ENCODE peak calls at places on chromosome 2, in ten cellular contexts. N is A549, O is left lung, M is esophagus muscularis mucosa, I is AG10803, S is fibroblast of lung, U is lung, Q is RWPE1, R is MCF 10A, G is mesothelial cell of epicardium. H is an unnamed sample.

GRCh38 chr2:45669109-45669508 is 17.6 kb downstream of the PRKCE start:
- DNase-seq in I (no peak), N (no peak), M (no peak), S (no peak), G (no peak), Q (no peak), U (no peak), O (no peak), R (no peak), H (no peak)

GRCh38 chr2:48339451-48339850 is 190.5 kb upstream of the STON1 start:
- DNase-seq in Q (no peak), G (no peak), O (no peak), S (no peak), R (no peak), N (no peak), U (no peak), I (peak; percentile 13), M (no peak), H (no peak)

GRCh38 chr2:204024906-204025475 is 88.4 kb downstream of the ICOS start:
- DNase-seq in M (no peak), G (no peak), R (no peak), S (no peak), N (no peak), Q (no peak), O (no peak), U (no peak), I (no peak), H (no peak)

GRCh38 chr2:240739797-240740196 is 48.1 kb downstream of the AQP12A start:
- DNase-seq in R (no peak), N (no peak), Q (peak; percentile 56), I (no peak), G (no peak), S (no peak), O (no peak), M (no peak), U (no peak), H (peak; percentile 61)

GRCh38 chr2:63049291-63050185 is 1.1 kb upstream of the OTX1 start:
- DNase-seq in S (no peak), Q (no peak), M (no peak), R (no peak), U (no peak), I (no peak), N (peak; percentile 64), G (no peak), O (no peak), H (no peak)

GRCh38 chr2:46451131-46451711 is 28.1 kb upstream of the TMEM247 start:
- DNase-seq in G (no peak), U (no peak), S (peak; percentile 75), Q (no peak), R (peak; percentile 65), O (no peak), N (no peak), I (peak; percentile 61), M (peak; percentile 89), H (no peak)

GRCh38 chr2:227103583-227103982 is 60.4 kb downstream of the COL4A4 start:
- DNase-seq in M (no peak), U (no peak), Q (no peak), N (no peak), I (no peak), R (no peak), O (no peak), G (no peak), S (no peak), H (no peak)

GRCh38 chr2:118177932-118178331 is 89.7 kb downstream of the INSIG2 start:
- DNase-seq in S (no peak), G (no peak), O (no peak), R (no peak), M (peak; percentile 72), N (no peak), U (no peak), I (no peak), Q (no peak), H (no peak)

GRCh38 chr2:97644023-97644717 is 1.7 kb upstream of the COX5B start:
- DNase-seq in Q (no peak), M (peak; percentile 79), O (no peak), N (no peak), U (no peak), R (no peak), I (no peak), S (no peak), G (no peak), H (no peak)

GRCh38 chr2:85063981-85064599 is 69.1 kb upstream of the TCF7L1 start:
- DNase-seq in U (no peak), M (no peak), I (peak; percentile 44), O (no peak), R (no peak), G (no peak), Q (no peak), N (no peak), S (no peak), H (no peak)

GRCh38 chr2:112465373-112465772 is 16.6 kb upstream of the TTL start:
- DNase-seq in O (no peak), Q (no peak), I (peak; percentile 32), R (peak; percentile 17), S (peak; percentile 18), U (no peak), M (no peak), N (peak; percentile 19), G (no peak), H (no peak)
- TF ChIP-seq CTCF in O (no peak), Q (no peak), I (peak; percentile 43), R (no peak), S (peak; percentile 35), U (no peak), M (no peak), N (no peak), G (no peak), H (no peak)

GRCh38 chr2:88549616-88550292 is 77.5 kb downstream of the EIF2AK3 start:
- DNase-seq in N (no peak), O (no peak), M (no peak), S (no peak), G (no peak), Q (no peak), U (no peak), I (no peak), R (no peak), H (no peak)

GRCh38 chr2:88556026-88556425 is 71.2 kb downstream of the EIF2AK3 start:
- DNase-seq in M (no peak), I (no peak), Q (no peak), N (no peak), G (no peak), S (no peak), O (no peak), U (no peak), R (no peak), H (no peak)

GRCh38 chr2:88557290-88557689 is 70.0 kb downstream of the EIF2AK3 start:
- DNase-seq in U (no peak), I (no peak), N (no peak), O (no peak), G (no peak), M (no peak), R (no peak), Q (no peak), S (no peak), H (no peak)

DNA sequence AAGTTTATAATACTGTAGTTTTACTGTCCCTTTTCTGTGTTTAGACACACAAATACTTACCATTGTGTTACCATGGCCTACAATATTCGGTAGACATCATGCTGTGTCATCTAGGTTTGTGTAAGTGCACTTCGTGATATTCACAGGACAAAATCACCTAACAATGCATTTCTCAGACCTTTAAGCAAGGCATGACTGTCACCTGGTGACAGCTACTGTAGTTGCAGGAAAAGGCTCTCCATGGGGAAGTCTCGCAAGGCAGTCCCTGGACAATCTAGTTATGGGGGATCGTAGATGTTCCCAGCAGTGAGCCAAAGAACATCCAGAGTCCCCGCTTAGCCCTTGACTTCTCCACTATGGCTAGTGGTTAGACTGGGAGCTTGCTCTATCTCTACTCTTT is 73.1 kb downstream of the EIF2AK3 start:
- DNase-seq in R (peak; percentile 27), G (no peak), S (no peak), N (peak; percentile 25), U (no peak), M (no peak), O (no peak), I (no peak), Q (no peak), H (no peak)
- TF ChIP-seq CTCF in R (peak; percentile 38), G (no peak), S (no peak), N (no peak), U (no peak), M (no peak), O (no peak), I (no peak), Q (no peak), H (no peak)

GRCh38 chr2:180980185-180980942 is at the start of gene UBE2E3:
- DNase-seq in U (peak; percentile 75), O (peak; percentile 94), Q (peak; percentile 64), N (peak; percentile 77), M (peak; percentile 94), I (peak; percentile 76), S (peak; percentile 84), R (peak; percentile 78), G (peak; percentile 73), H (peak; percentile 86)

GRCh38 chr2:180979086-180979934 is 1.1 kb upstream of the UBE2E3 start:
- DNase-seq in Q (no peak), N (no peak), S (peak; percentile 53), G (no peak), M (no peak), O (no peak), R (peak; percentile 26), I (peak; percentile 80), U (no peak), H (peak; percentile 28)

GRCh38 chr2:180983468-180984388 is 3.3 kb downstream of the UBE2E3 start:
- DNase-seq in Q (peak; percentile 24), S (peak; percentile 82), I (peak; percentile 54), U (no peak), N (peak; percentile 60), R (peak; percentile 62), O (no peak), G (no peak), M (no peak), H (peak; percentile 48)

GRCh38 chr2:180980943-180981898 is 816 bp downstream of the UBE2E3 start:
- DNase-seq in Q (no peak), I (peak; percentile 38), S (peak; percentile 56), M (no peak), G (peak; percentile 25), N (peak; percentile 18), U (no peak), O (peak; percentile 85), R (peak; percentile 47), H (peak; percentile 11)

GRCh38 chr2:180979935-180980184 is 545 bp upstream of the UBE2E3 start:
- DNase-seq in O (no peak), I (no peak), R (no peak), N (no peak), S (peak; percentile 26), M (no peak), Q (no peak), U (no peak), G (no peak), H (no peak)
- TF ChIP-seq CTCF in O (no peak), I (no peak), R (no peak), N (no peak), S (no peak), M (no peak), Q (no peak), U (no peak), G (no peak), H (no peak)

GRCh38 chr2:196482119-196483065 is 157.1 kb upstream of the CCDC150 start:
- DNase-seq in M (no peak), O (no peak), S (no peak), R (peak; percentile 63), G (no peak), Q (peak; percentile 6), N (no peak), U (no peak), I (peak; percentile 65), H (no peak)
- TF ChIP-seq CTCF in M (no peak), O (no peak), S (no peak), R (no peak), G (no peak), Q (no peak), N (no peak), U (no peak), I (no peak), H (peak; percentile 17)

H was measured in Calu3.